ENCODE peak calls at places on chromosomes 5 and 9, in nine cellular contexts. F is testis, Z is IMR-90, Q is GM23338, R is H7, W is body of pancreas, K is GM23248, N is upper lobe of right lung, T is adipocyte. O is an unnamed sample. For H3K27me3 and H3K36me3, the result is how much of the 10 kb centered on the place peaks cover.

GRCh38 chr5:61498121-61498520 is 166.1 kb downstream of the ZSWIM6 start:
- DNase-seq in F (no peak), Z (no peak), Q (no peak), R (no peak), W (no peak), K (no peak), N (no peak), T (no peak), O (no peak)

GRCh38 chr9:34566191-34566849 is 23.2 kb downstream of the CNTFR start:
- DNase-seq in F (no peak), Z (no peak), Q (no peak), R (peak), W (no peak), K (no peak), N (no peak), T (no peak), O (no peak)

GRCh38 chr5:107472620-107473064 is 198.1 kb downstream of the EFNA5 start:
- DNase-seq in F (no peak), Z (no peak), Q (peak), R (no peak), W (no peak), K (no peak), N (no peak), T (no peak), O (no peak)

GRCh38 chr5:133403741-133404364 is 208.5 kb downstream of the FSTL4 start:
- DNase-seq in F (no peak), Z (no peak), Q (no peak), R (no peak), W (no peak), K (no peak), N (no peak), T (no peak), O (no peak)

GRCh38 chr5:37554938-37555337 is 175.8 kb downstream of the WDR70 start:
- DNase-seq in F (no peak), Z (no peak), Q (peak), R (peak), W (no peak), K (no peak), N (no peak), T (no peak), O (peak)

GRCh38 chr5:107781451-107781850 is 110.7 kb upstream of the EFNA5 start:
- DNase-seq in F (no peak), Z (peak), Q (no peak), R (no peak), W (no peak), K (no peak), N (no peak), T (no peak), O (no peak)

GRCh38 chr5:141521244-141521781 is 32.4 kb downstream of the PCDHGC5 start:
- DNase-seq in F (peak), Z (peak), Q (no peak), R (no peak), W (no peak), K (peak), N (no peak), T (peak), O (no peak)

GRCh38 chr5:171872666-171873065 is 87.0 kb downstream of the SMIM23 start:
- DNase-seq in F (no peak), Z (no peak), Q (no peak), R (no peak), W (no peak), K (peak), N (no peak), T (no peak), O (no peak)

GRCh38 chr5:11182441-11183080 is 421.5 kb upstream of the DAP start:
- DNase-seq in F (peak), Z (peak), Q (peak), R (peak), W (no peak), K (peak), N (no peak), T (peak), O (peak)

GRCh38 chr5:139731281-139731680 is 64.3 kb upstream of the PSD2 start:
- DNase-seq in F (no peak), Z (no peak), Q (no peak), R (no peak), W (no peak), K (no peak), N (no peak), T (no peak), O (no peak)

GRCh38 chr5:100901851-100902341 is 1.2 kb downstream of the ST8SIA4 start:
- DNase-seq in F (no peak), Z (no peak), Q (peak), R (peak), W (no peak), K (peak), N (no peak), T (no peak), O (peak)

GRCh38 chr5:82105457-82105856 is 133.6 kb downstream of the ATG10 start:
- DNase-seq in F (no peak), Z (peak), Q (no peak), R (no peak), W (no peak), K (peak), N (no peak), T (peak), O (no peak)

GRCh38 chr9:94623253-94623652 is 16.1 kb downstream of the FBP1 start:
- DNase-seq in F (peak), Z (no peak), Q (peak), R (peak), W (peak), K (peak), N (peak), T (peak), O (peak)

GRCh38 chr5:125274211-125274610 is 527.8 kb upstream of the ZNF608 start:
- DNase-seq in F (no peak), Z (no peak), Q (no peak), R (no peak), W (no peak), K (no peak), N (no peak), T (no peak), O (no peak)

GRCh38 chr5:108295588-108296368 is 86.1 kb downstream of the FBXL17 start:
- DNase-seq in F (no peak), Z (peak), Q (no peak), R (no peak), W (no peak), K (peak), N (no peak), T (peak), O (no peak)

GRCh38 chr9:96617439-96618185 is 2.0 kb downstream of the CDC14B start:
- DNase-seq in F (no peak), Z (no peak), Q (peak), R (peak), W (peak), K (no peak), N (no peak), T (no peak), O (peak)

GRCh38 chr5:154359222-154359583 is 86.6 kb upstream of the SAP30L start:
- DNase-seq in F (peak), Z (no peak), Q (no peak), R (no peak), W (no peak), K (no peak), N (no peak), T (no peak), O (no peak)

GRCh38 chr5:102014371-102014770 is 281.7 kb downstream of the SLCO4C1 start:
- DNase-seq in F (no peak), Z (no peak), Q (no peak), R (no peak), W (no peak), K (no peak), N (no peak), T (no peak), O (no peak)

GRCh38 chr5:140273401-140273877 is 29.5 kb downstream of the PFDN1 start:
- DNase-seq in F (no peak), Z (peak), Q (no peak), R (no peak), W (no peak), K (peak), N (no peak), T (no peak), O (no peak)

GRCh38 chr9:72772641-72773040 is 180.2 kb downstream of the ALDH1A1 start:
- DNase-seq in F (no peak), Z (peak), Q (no peak), R (no peak), W (no peak), K (peak), N (no peak), T (peak), O (no peak)

GRCh38 chr9:575139-575538 is 266.4 kb upstream of the DMRT1 start:
- DNase-seq in F (peak), Z (no peak), Q (no peak), R (no peak), W (no peak), K (no peak), N (no peak), T (no peak), O (no peak)

GRCh38 chr9:98955259-98955658 is 11.6 kb downstream of the COL15A1 start:
- DNase-seq in F (no peak), Z (no peak), Q (no peak), R (no peak), W (no peak), K (no peak), N (no peak), T (no peak), O (peak)

GRCh38 chr5:139908749-139909148 is 113.1 kb downstream of the PSD2 start:
- DNase-seq in F (peak), Z (no peak), Q (no peak), R (no peak), W (peak), K (peak), N (peak), T (peak), O (peak)

GRCh38 chr9:74858753-74859414 is 28.8 kb downstream of the TRPM6 start:
- DNase-seq in F (no peak), Z (peak), Q (no peak), R (no peak), W (no peak), K (no peak), N (no peak), T (peak), O (no peak)

GRCh38 chr9:88593537-88594185 is 58.7 kb downstream of the NXNL2 start:
- DNase-seq in F (peak), Z (peak), Q (peak), R (no peak), W (peak), K (peak), N (no peak), T (peak), O (no peak)

GRCh38 chr5:100904259-100904822 is 1.3 kb upstream of the ST8SIA4 start:
- DNase-seq in F (no peak), Z (no peak), Q (peak), R (no peak), W (no peak), K (no peak), N (peak), T (no peak), O (peak)

GRCh38 chr5:80072103-80073073 is 37.2 kb downstream of the THBS4 start:
- DNase-seq in F (no peak), Z (peak), Q (no peak), R (no peak), W (no peak), K (peak), N (no peak), T (peak), O (no peak)

GRCh38 chr5:103800728-103801127 is 238.1 kb upstream of the NUDT12 start:
- DNase-seq in F (no peak), Z (peak), Q (no peak), R (no peak), W (no peak), K (no peak), N (no peak), T (peak), O (no peak)

DNA sequence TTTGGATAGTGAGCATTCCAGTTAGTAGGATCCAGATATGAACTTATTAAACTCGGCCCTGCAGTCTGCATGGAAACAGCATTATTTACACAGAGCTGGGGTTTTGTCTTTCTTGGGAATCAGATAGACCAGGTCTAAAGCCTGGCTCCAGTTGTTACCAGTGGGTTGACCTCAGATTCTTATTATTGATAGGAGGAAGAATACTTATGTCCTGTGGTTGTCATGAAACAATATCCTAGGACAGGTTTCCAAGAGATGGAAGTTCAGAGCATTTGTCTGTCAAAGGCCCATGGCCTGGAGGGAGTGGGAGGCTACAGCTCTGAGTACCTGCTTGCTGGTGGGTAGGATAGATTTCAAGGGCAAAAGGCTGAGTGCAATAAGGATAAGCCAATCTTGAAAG is 129.2 kb downstream of the BOD1 start:
- DNase-seq in F (no peak), Z (no peak), Q (no peak), R (no peak), W (no peak), K (no peak), N (no peak), T (no peak), O (peak)
- H3K27me3 ChIP-seq in F (under half), Z (under half), Q (under half), R (under half), W (under half), K (under half), N (under half), T (under half), O (under half)

GRCh38 chr9:14309403-14309802 is 4.5 kb downstream of the NFIB start:
- DNase-seq in F (no peak), Z (peak), Q (no peak), R (no peak), W (no peak), K (no peak), N (no peak), T (no peak), O (no peak)

GRCh38 chr9:14306188-14306587 is 7.8 kb downstream of the NFIB start:
- DNase-seq in F (no peak), Z (no peak), Q (no peak), R (no peak), W (no peak), K (no peak), N (no peak), T (no peak), O (no peak)

GRCh38 chr9:14308751-14309140 is 5.2 kb downstream of the NFIB start:
- DNase-seq in F (no peak), Z (no peak), Q (no peak), R (no peak), W (no peak), K (no peak), N (no peak), T (no peak), O (no peak)

GRCh38 chr9:14306672-14307646 is 7.0 kb downstream of the NFIB start:
- DNase-seq in F (no peak), Z (peak), Q (peak), R (no peak), W (peak), K (no peak), N (no peak), T (no peak), O (no peak)

DNA sequence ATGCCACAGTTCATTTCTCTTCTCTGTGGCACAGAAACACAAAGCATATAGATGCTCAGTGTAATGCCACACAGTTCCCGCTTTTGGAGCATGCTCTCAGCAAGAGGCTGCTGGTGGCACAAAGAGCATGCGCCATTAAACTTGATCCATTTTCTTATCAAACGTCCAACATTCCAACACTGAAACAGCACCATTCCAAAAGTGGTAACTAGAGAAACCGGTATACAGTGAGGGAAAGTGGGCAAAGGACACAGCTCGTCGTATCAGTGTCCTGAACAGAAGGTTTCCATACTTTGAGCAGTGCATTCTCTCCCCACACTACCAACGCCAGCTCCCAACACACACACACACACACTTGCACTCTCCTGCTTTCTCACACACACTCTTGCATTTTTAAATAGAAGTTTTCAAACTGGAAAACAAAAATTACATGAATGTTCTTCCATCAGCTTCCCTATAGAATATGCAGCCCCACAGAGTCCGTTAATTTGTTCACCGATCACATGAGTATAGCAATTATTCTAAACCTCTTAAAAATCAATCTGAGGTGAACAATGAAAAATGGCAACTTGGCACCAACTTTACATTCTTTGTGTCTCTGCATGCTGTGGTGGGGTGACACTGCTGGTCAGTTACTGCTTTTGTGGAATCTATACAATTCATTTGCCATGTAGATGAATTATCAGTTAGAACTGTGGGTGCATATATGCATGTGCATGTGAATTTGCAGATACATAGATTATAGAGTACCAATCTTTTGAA is 5.8 kb downstream of the NFIB start:
- DNase-seq in F (no peak), Z (no peak), Q (no peak), R (no peak), W (peak), K (no peak), N (no peak), T (no peak), O (no peak)
- H3K36me3 ChIP-seq in F (under half), Z (under half), Q (under half), R (under half), W (under half), K (under half), N (under half), T (under half), O (under half)

GRCh38 chr9:92385001-92385400 is 19.4 kb downstream of the OGN start:
- DNase-seq in F (no peak), Z (no peak), Q (no peak), R (no peak), W (no peak), K (no peak), N (no peak), T (peak), O (no peak)
- H3K27me3 ChIP-seq in F (under half), Z (under half), Q (under half), R (under half), W (under half), K (under half), N (under half), T (under half), O (under half)

GRCh38 chr5:116494784-116495480 is 79.7 kb downstream of the SEMA6A start:
- DNase-seq in F (no peak), Z (no peak), Q (no peak), R (no peak), W (no peak), K (no peak), N (no peak), T (no peak), O (peak)
- H3K36me3 ChIP-seq in F (under half), Z (under half), Q (half or more), R (half or more), W (under half), K (under half), N (under half), T (under half), O (under half)

GRCh38 chr9:100070071-100070470 is 28.7 kb downstream of the ERP44 start:
- DNase-seq in F (no peak), Z (no peak), Q (no peak), R (no peak), W (no peak), K (no peak), N (no peak), T (no peak), O (no peak)
- H3K27me3 ChIP-seq in F (under half), Z (under half), Q (under half), R (under half), W (under half), K (under half), N (under half), T (under half), O (under half)

GRCh38 chr5:169811023-169811422 is 169.3 kb downstream of the INSYN2B start:
- DNase-seq in F (no peak), Z (no peak), Q (no peak), R (no peak), W (no peak), K (no peak), N (no peak), T (no peak), O (no peak)
- H3K36me3 ChIP-seq in F (under half), Z (under half), Q (under half), R (under half), W (under half), K (under half), N (under half), T (under half), O (under half)

GRCh38 chr5:73379435-73379834 is 69.1 kb downstream of the FOXD1 start:
- DNase-seq in F (no peak), Z (no peak), Q (no peak), R (no peak), W (no peak), K (no peak), N (no peak), T (no peak), O (no peak)

GRCh38 chr5:73376618-73377170 is 71.9 kb downstream of the FOXD1 start:
- DNase-seq in F (no peak), Z (peak), Q (no peak), R (no peak), W (no peak), K (peak), N (no peak), T (peak), O (no peak)

GRCh38 chr5:73378070-73378469 is 70.5 kb downstream of the FOXD1 start:
- DNase-seq in F (no peak), Z (peak), Q (peak), R (no peak), W (no peak), K (no peak), N (no peak), T (no peak), O (peak)

GRCh38 chr5:73380052-73380451 is 68.5 kb downstream of the FOXD1 start:
- DNase-seq in F (no peak), Z (no peak), Q (peak), R (peak), W (no peak), K (no peak), N (no peak), T (no peak), O (no peak)

DNA sequence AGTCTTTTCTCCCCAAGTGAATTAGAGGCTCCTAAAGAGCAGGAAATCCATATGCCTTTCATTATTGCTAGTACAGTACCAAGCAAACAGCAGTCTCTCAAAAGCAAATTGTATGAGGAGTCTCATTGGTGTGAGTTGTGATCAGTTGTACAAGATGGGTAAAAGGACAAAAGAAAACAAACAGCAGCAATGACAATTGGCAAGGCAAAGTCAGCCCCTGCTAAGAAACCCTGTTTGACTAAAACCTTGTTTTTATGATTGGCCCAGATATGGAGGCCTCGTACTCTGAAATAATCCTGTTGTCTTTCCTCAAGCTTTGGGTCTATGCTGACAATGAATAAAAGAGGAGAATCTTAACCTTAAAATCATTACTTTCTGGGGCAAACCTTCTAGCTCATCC is 69.8 kb downstream of the FOXD1 start:
- DNase-seq in F (no peak), Z (no peak), Q (no peak), R (no peak), W (no peak), K (no peak), N (no peak), T (no peak), O (no peak)
- H3K27me3 ChIP-seq in F (under half), Z (under half), Q (half or more), R (under half), W (under half), K (under half), N (half or more), T (under half), O (under half)

DNA sequence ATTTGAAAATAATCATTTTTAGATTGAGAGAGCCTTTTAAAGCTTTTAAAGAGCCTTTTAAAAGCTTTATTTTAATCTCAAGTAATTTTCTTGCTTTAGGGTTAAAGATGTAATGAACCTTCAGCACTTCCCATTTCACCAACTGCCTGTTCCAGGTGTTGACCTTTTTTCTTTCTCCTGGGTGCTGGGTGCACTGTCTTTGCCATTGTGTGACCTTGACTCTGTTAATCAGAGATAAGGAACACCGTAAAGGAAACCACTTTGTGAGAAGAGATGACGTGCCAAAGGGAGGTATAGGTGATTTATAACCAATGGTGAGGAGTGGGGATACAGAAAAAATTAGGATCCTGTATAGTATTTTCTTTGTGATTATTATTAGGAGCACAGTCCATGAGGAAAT is 68.2 kb downstream of the NAA35 start:
- DNase-seq in F (no peak), Z (no peak), Q (no peak), R (no peak), W (no peak), K (no peak), N (no peak), T (no peak), O (no peak)
- H3K36me3 ChIP-seq in F (under half), Z (under half), Q (under half), R (under half), W (under half), K (half or more), N (half or more), T (half or more), O (half or more)

O was measured in endodermal cell.